ENCODE peak calls at places on chromosomes 2 and 18, in four cellular contexts. One of them, this sample, is unnamed.

GRCh38 chr2:191846787-191847620 is at the start of gene CAVIN2:
- DNase-seq in activated T-helper 1 cell treated with anti-CD3 and anti-CD28 coated beads, Interleukin-2, amount 50 U/mL, for 16 hours: no peak
- DNase-seq in NAMALWA: no peak
- DNase-seq in iPS DF 6.9: no peak
- DNase-seq in this sample: peak

GRCh38 chr2:240916571-240917008 is 10.5 kb downstream of the CROCC2 start:
- DNase-seq in activated T-helper 1 cell treated with anti-CD3 and anti-CD28 coated beads, Interleukin-2, amount 50 U/mL, for 16 hours: no peak
- DNase-seq in NAMALWA: no peak
- DNase-seq in iPS DF 6.9: no peak
- DNase-seq in this sample: no peak

GRCh38 chr2:111970453-111970852 is 72.0 kb downstream of the MERTK start:
- DNase-seq in activated T-helper 1 cell treated with anti-CD3 and anti-CD28 coated beads, Interleukin-2, amount 50 U/mL, for 16 hours: no peak
- DNase-seq in NAMALWA: no peak
- DNase-seq in iPS DF 6.9: no peak
- DNase-seq in this sample: no peak

GRCh38 chr2:88959480-88960204 is 268.2 kb downstream of the RPIA start:
- DNase-seq in activated T-helper 1 cell treated with anti-CD3 and anti-CD28 coated beads, Interleukin-2, amount 50 U/mL, for 16 hours: no peak
- DNase-seq in NAMALWA: peak
- DNase-seq in iPS DF 6.9: no peak
- DNase-seq in this sample: no peak

GRCh38 chr2:143875295-143876199 is 644.4 kb downstream of the ZEB2 start:
- DNase-seq in activated T-helper 1 cell treated with anti-CD3 and anti-CD28 coated beads, Interleukin-2, amount 50 U/mL, for 16 hours: no peak
- DNase-seq in NAMALWA: no peak
- DNase-seq in iPS DF 6.9: no peak
- DNase-seq in this sample: no peak

GRCh38 chr18:7559709-7560319 is 7.3 kb upstream of the PTPRM start:
- DNase-seq in activated T-helper 1 cell treated with anti-CD3 and anti-CD28 coated beads, Interleukin-2, amount 50 U/mL, for 16 hours: no peak
- DNase-seq in NAMALWA: no peak
- DNase-seq in iPS DF 6.9: no peak
- DNase-seq in this sample: no peak

GRCh38 chr2:794554-795244 is 117.5 kb upstream of the TMEM18 start:
- DNase-seq in activated T-helper 1 cell treated with anti-CD3 and anti-CD28 coated beads, Interleukin-2, amount 50 U/mL, for 16 hours: no peak
- DNase-seq in NAMALWA: no peak
- DNase-seq in iPS DF 6.9: no peak
- DNase-seq in this sample: no peak

GRCh38 chr2:42339191-42339912 is 21.7 kb downstream of the COX7A2L start:
- DNase-seq in activated T-helper 1 cell treated with anti-CD3 and anti-CD28 coated beads, Interleukin-2, amount 50 U/mL, for 16 hours: no peak
- DNase-seq in NAMALWA: peak
- DNase-seq in iPS DF 6.9: peak
- DNase-seq in this sample: no peak

GRCh38 chr2:201261471-201261870 is 1.1 kb downstream of the CASP8 start:
- DNase-seq in activated T-helper 1 cell treated with anti-CD3 and anti-CD28 coated beads, Interleukin-2, amount 50 U/mL, for 16 hours: no peak
- DNase-seq in NAMALWA: no peak
- DNase-seq in iPS DF 6.9: no peak
- DNase-seq in this sample: peak

This sample was measured in KBM-7.